ENCODE peak calls at places on chromosomes 2 and 18, in five cellular contexts. G is astrocyte of the cerebellum; N is CD4-positive, CD25-positive, alpha-beta regulatory T cell; F is brain microvascular endothelial cell; R is astrocyte. O is an unnamed sample.

GRCh38 chr2:166090900-166091299 is 36.9 kb downstream of the SCN1A start:
- DNase-seq in G (no peak), N (no peak), F (no peak), R (peak), O (no peak)

GRCh38 chr18:48569915-48570264 is 31.1 kb downstream of the CTIF start:
- DNase-seq in G (no peak), N (no peak), F (no peak), R (no peak), O (no peak)

GRCh38 chr2:231321556-231322334 is 73.8 kb upstream of the B3GNT7 start:
- DNase-seq in G (no peak), N (no peak), F (no peak), R (no peak), O (no peak)

GRCh38 chr2:197571622-197572271 is 55.9 kb downstream of the MOB4 start:
- DNase-seq in G (no peak), N (no peak), F (peak), R (peak), O (no peak)

GRCh38 chr2:8307779-8308178 is 374.1 kb upstream of the ID2 start:
- DNase-seq in G (no peak), N (no peak), F (no peak), R (peak), O (no peak)

GRCh38 chr18:43882358-43882757 is 605.1 kb upstream of the SYT4 start:
- DNase-seq in G (no peak), N (no peak), F (no peak), R (no peak), O (no peak)

GRCh38 chr18:6341303-6341702 is 73.4 kb downstream of the L3MBTL4 start:
- DNase-seq in G (no peak), N (no peak), F (no peak), R (no peak), O (no peak)

GRCh38 chr2:219020604-219021365 is 20.5 kb downstream of the CFAP65 start:
- DNase-seq in G (no peak), N (no peak), F (no peak), R (no peak), O (no peak)

GRCh38 chr18:23752796-23753195 is 63.5 kb downstream of the LAMA3 start:
- DNase-seq in G (no peak), N (no peak), F (no peak), R (no peak), O (no peak)

GRCh38 chr2:159012142-159012541 is 43.7 kb downstream of the TANC1 start:
- DNase-seq in G (no peak), N (no peak), F (no peak), R (no peak), O (no peak)

GRCh38 chr2:204454672-204455380 is 90.4 kb upstream of the PARD3B start:
- DNase-seq in G (no peak), N (no peak), F (no peak), R (no peak), O (no peak)

GRCh38 chr2:204452464-204453023 is 92.7 kb upstream of the PARD3B start:
- DNase-seq in G (peak), N (no peak), F (peak), R (peak), O (peak)

GRCh38 chr2:204453730-204454167 is 91.5 kb upstream of the PARD3B start:
- DNase-seq in G (no peak), N (no peak), F (peak), R (no peak), O (no peak)

GRCh38 chr2:204447722-204448121 is 97.6 kb upstream of the PARD3B start:
- DNase-seq in G (no peak), N (no peak), F (no peak), R (no peak), O (no peak)

GRCh38 chr2:204451766-204452165 is 93.5 kb upstream of the PARD3B start:
- DNase-seq in G (no peak), N (no peak), F (no peak), R (no peak), O (no peak)
- H3K4me3 ChIP-seq in G (no peak), N (no peak), F (no peak), R (peak), O (no peak)

DNA sequence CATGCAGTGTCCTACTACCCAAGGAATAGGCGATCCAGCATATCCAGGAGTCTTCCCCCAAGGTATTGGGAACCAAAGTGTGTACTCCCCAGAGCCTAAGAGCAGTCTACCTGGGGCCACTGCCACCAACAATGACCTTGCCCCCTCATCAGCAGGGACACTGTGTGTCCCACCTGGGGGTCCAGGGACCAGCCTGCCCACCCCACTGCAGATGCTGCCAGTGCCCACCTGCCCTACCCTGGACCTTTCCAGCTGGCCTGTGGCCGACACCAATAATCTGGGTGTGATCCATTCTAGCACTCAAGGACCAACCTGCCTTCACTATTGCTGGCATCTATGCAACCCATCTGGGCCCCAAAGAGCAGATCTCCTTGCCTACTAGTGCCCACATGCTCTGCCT is 32.2 kb downstream of the DNAH7 start:
- DNase-seq in G (no peak), N (no peak), F (no peak), R (no peak), O (no peak)
- H3K4me3 ChIP-seq in G (no peak), N (no peak), F (no peak), R (no peak), O (no peak)

DNA sequence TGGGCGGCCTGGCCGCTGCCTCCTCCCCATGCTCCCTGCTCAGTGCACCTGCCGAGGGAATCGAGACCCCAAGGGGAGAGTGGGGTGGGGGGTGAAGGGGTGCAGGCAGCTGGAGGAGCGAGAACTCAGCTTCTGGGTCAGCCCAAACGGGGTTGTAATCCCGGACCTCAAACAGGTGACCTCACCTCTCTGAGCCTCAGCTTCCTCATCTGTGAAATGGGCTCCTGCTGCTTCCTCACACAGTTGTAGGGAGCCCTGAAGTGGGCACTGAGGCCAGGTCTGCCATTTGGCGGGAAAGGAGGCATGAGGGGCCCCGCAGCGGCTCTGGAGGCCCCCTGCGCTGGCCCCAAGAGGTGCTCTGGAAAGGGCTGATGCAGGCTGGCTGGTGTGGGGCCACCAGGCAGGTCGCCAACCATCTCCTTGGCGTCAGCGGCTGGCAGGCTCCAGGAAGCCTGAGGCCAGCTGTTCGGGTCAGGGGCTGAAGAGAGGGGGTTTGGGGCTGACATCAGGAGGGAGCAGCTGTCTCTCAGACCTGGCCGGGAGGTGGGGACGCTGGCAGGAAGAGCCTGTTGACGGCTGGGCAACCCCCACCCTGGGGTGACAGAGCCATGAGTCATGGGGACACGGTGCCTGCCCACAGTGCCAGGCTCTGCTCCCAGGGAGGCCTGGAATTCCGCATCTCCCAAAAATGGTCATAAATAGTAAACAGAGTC is 4.9 kb downstream of the KLHL30 start:
- DNase-seq in G (no peak), N (no peak), F (no peak), R (no peak), O (no peak)
- H3K4me3 ChIP-seq in G (no peak), N (no peak), F (no peak), R (no peak), O (no peak)

GRCh38 chr2:240437861-240438809 is 2.7 kb downstream of the GPC1 start:
- DNase-seq in G (peak), N (peak), F (no peak), R (peak), O (peak)
- H3K4me3 ChIP-seq in G (no peak), N (no peak), F (peak), R (peak), O (peak)

GRCh38 chr2:15624903-15625302 is 33.2 kb downstream of the DDX1 start:
- DNase-seq in G (no peak), N (no peak), F (no peak), R (no peak), O (no peak)
- H3K4me3 ChIP-seq in G (no peak), N (no peak), F (no peak), R (no peak), O (no peak)

O was measured in RWPE2.